ENCODE peak calls at places on chromosomes 2 and 18, in four cellular contexts. One of them, this sample, is unnamed.

GRCh38 chr2:103788875-103789715 is 1027.3 kb downstream of the TMEM182 start:
- DNase-seq in PC-3: peak
- DNase-seq in activated naive CD4-positive, alpha-beta T cell: no peak
- DNase-seq in pancreas: peak
- DNase-seq in this sample: peak

GRCh38 chr18:53698907-53699306 is 525.6 kb downstream of the MBD2 start:
- DNase-seq in activated naive CD4-positive, alpha-beta T cell: no peak
- DNase-seq in PC-3: peak
- DNase-seq in pancreas: no peak
- DNase-seq in this sample: no peak

GRCh38 chr18:55407191-55407590 is 180.8 kb downstream of the TCF4 start:
- DNase-seq in activated naive CD4-positive, alpha-beta T cell: no peak
- DNase-seq in pancreas: no peak
- DNase-seq in PC-3: no peak
- DNase-seq in this sample: no peak

GRCh38 chr2:168624028-168624427 is 168.0 kb downstream of the CERS6 start:
- DNase-seq in activated naive CD4-positive, alpha-beta T cell: no peak
- DNase-seq in PC-3: no peak
- DNase-seq in pancreas: no peak
- DNase-seq in this sample: no peak

GRCh38 chr18:49335677-49336076 is 124.8 kb downstream of the DYM start:
- DNase-seq in pancreas: no peak
- DNase-seq in PC-3: no peak
- DNase-seq in activated naive CD4-positive, alpha-beta T cell: no peak
- DNase-seq in this sample: no peak

GRCh38 chr2:241551599-241551997 is 6.9 kb upstream of the BOK start:
- DNase-seq in pancreas: no peak
- DNase-seq in activated naive CD4-positive, alpha-beta T cell: no peak
- DNase-seq in PC-3: no peak
- DNase-seq in this sample: no peak

GRCh38 chr2:1488851-1489250 is 75.6 kb downstream of the TPO start:
- DNase-seq in activated naive CD4-positive, alpha-beta T cell: no peak
- DNase-seq in pancreas: no peak
- DNase-seq in PC-3: no peak
- DNase-seq in this sample: no peak

GRCh38 chr2:70123051-70123828 is 36.0 kb downstream of the PCBP1 start:
- DNase-seq in pancreas: peak
- DNase-seq in activated naive CD4-positive, alpha-beta T cell: no peak
- DNase-seq in PC-3: peak
- DNase-seq in this sample: no peak

GRCh38 chr2:190123956-190124355 is 61.4 kb upstream of the MSTN start:
- DNase-seq in activated naive CD4-positive, alpha-beta T cell: no peak
- DNase-seq in pancreas: no peak
- DNase-seq in PC-3: peak
- DNase-seq in this sample: no peak

GRCh38 chr18:13629841-13630747 is 96.3 kb downstream of the FAM210A start:
- DNase-seq in pancreas: no peak
- DNase-seq in PC-3: peak
- DNase-seq in activated naive CD4-positive, alpha-beta T cell: peak
- DNase-seq in this sample: no peak

GRCh38 chr2:56170988-56171387 is 12.8 kb upstream of the CCDC85A start:
- DNase-seq in activated naive CD4-positive, alpha-beta T cell: no peak
- DNase-seq in PC-3: no peak
- DNase-seq in pancreas: no peak
- DNase-seq in this sample: no peak

GRCh38 chr2:161418715-161419337 is 2.7 kb downstream of the TBR1 start:
- DNase-seq in pancreas: no peak
- DNase-seq in activated naive CD4-positive, alpha-beta T cell: no peak
- DNase-seq in PC-3: no peak
- DNase-seq in this sample: no peak